ENCODE peak calls at places on chromosomes 5 and 9, in five cellular contexts. One of them, this sample, is unnamed.

GRCh38 chr5:134943547-134943946 is 24.2 kb upstream of the CATSPER3 start:
- DNase-seq in AG04449: no peak
- DNase-seq in activated gamma-delta T cell treated with Interleukin-2 at 50 U/mL for 16 hours: no peak
- DNase-seq in GM23248: no peak
- DNase-seq in neuronal stem cell: no peak
- DNase-seq in this sample: no peak

GRCh38 chr5:53671447-53671846 is 111.0 kb downstream of the NDUFS4 start:
- DNase-seq in AG04449: no peak
- DNase-seq in activated gamma-delta T cell treated with Interleukin-2 at 50 U/mL for 16 hours: no peak
- DNase-seq in GM23248: no peak
- DNase-seq in neuronal stem cell: no peak
- DNase-seq in this sample: no peak

GRCh38 chr5:157748740-157749461 is 5.4 kb downstream of the LSM11 start:
- DNase-seq in AG04449: peak; percentile 66
- DNase-seq in activated gamma-delta T cell treated with Interleukin-2 at 50 U/mL for 16 hours: no peak
- DNase-seq in GM23248: peak; percentile 89
- DNase-seq in neuronal stem cell: no peak
- DNase-seq in this sample: no peak

GRCh38 chr5:74141053-74141452 is 499.5 kb downstream of the ENC1 start:
- DNase-seq in AG04449: peak; percentile 12
- DNase-seq in activated gamma-delta T cell treated with Interleukin-2 at 50 U/mL for 16 hours: no peak
- DNase-seq in GM23248: peak; percentile 66
- DNase-seq in neuronal stem cell: no peak
- DNase-seq in this sample: no peak

GRCh38 chr5:132394681-132395259 is 25.3 kb downstream of the SLC22A5 start:
- DNase-seq in AG04449: no peak
- DNase-seq in activated gamma-delta T cell treated with Interleukin-2 at 50 U/mL for 16 hours: no peak
- DNase-seq in GM23248: no peak
- DNase-seq in neuronal stem cell: no peak
- DNase-seq in this sample: no peak

GRCh38 chr5:170216262-170216864 is 16.4 kb upstream of the C5orf58 start:
- DNase-seq in AG04449: peak; percentile 24
- DNase-seq in activated gamma-delta T cell treated with Interleukin-2 at 50 U/mL for 16 hours: no peak
- DNase-seq in GM23248: peak; percentile 70
- DNase-seq in neuronal stem cell: no peak
- DNase-seq in this sample: no peak

GRCh38 chr5:34626036-34626435 is 30.1 kb upstream of the RAI14 start:
- DNase-seq in AG04449: no peak
- DNase-seq in activated gamma-delta T cell treated with Interleukin-2 at 50 U/mL for 16 hours: no peak
- DNase-seq in GM23248: peak; percentile 82
- DNase-seq in neuronal stem cell: no peak
- DNase-seq in this sample: no peak

GRCh38 chr5:5619546-5619945 is 197.1 kb downstream of the ICE1 start:
- DNase-seq in AG04449: no peak
- DNase-seq in activated gamma-delta T cell treated with Interleukin-2 at 50 U/mL for 16 hours: no peak
- DNase-seq in GM23248: no peak
- DNase-seq in neuronal stem cell: no peak
- DNase-seq in this sample: no peak

GRCh38 chr5:173175523-173175922 is 31.2 kb downstream of the BNIP1 start:
- DNase-seq in AG04449: no peak
- DNase-seq in activated gamma-delta T cell treated with Interleukin-2 at 50 U/mL for 16 hours: no peak
- DNase-seq in GM23248: no peak
- DNase-seq in neuronal stem cell: no peak
- DNase-seq in this sample: no peak

GRCh38 chr5:167920589-167920988 is 370.9 kb upstream of the WWC1 start:
- DNase-seq in AG04449: no peak
- DNase-seq in activated gamma-delta T cell treated with Interleukin-2 at 50 U/mL for 16 hours: no peak
- DNase-seq in GM23248: peak; percentile 59
- DNase-seq in neuronal stem cell: no peak
- DNase-seq in this sample: no peak

GRCh38 chr5:148401604-148402003 is 17.8 kb downstream of the FBXO38 start:
- DNase-seq in AG04449: peak; percentile 2
- DNase-seq in activated gamma-delta T cell treated with Interleukin-2 at 50 U/mL for 16 hours: no peak
- DNase-seq in GM23248: peak; percentile 60
- DNase-seq in neuronal stem cell: no peak
- DNase-seq in this sample: no peak

GRCh38 chr9:134136117-134136996 is 475 bp downstream of the WDR5 start:
- DNase-seq in AG04449: no peak
- DNase-seq in activated gamma-delta T cell treated with Interleukin-2 at 50 U/mL for 16 hours: no peak
- DNase-seq in GM23248: peak; percentile 66
- DNase-seq in neuronal stem cell: peak; percentile 24
- DNase-seq in this sample: peak; percentile 15

GRCh38 chr9:4671737-4672136 is 5.5 kb upstream of the SPATA6L start:
- DNase-seq in AG04449: no peak
- DNase-seq in activated gamma-delta T cell treated with Interleukin-2 at 50 U/mL for 16 hours: no peak
- DNase-seq in GM23248: no peak
- DNase-seq in neuronal stem cell: no peak
- DNase-seq in this sample: no peak

GRCh38 chr5:71836547-71837112 is 117.6 kb downstream of the CARTPT start:
- DNase-seq in AG04449: no peak
- DNase-seq in activated gamma-delta T cell treated with Interleukin-2 at 50 U/mL for 16 hours: no peak
- DNase-seq in GM23248: no peak
- DNase-seq in neuronal stem cell: no peak
- DNase-seq in this sample: no peak

GRCh38 chr5:73617510-73618279 is 8.3 kb upstream of the ARHGEF28 start:
- DNase-seq in AG04449: no peak
- DNase-seq in activated gamma-delta T cell treated with Interleukin-2 at 50 U/mL for 16 hours: no peak
- DNase-seq in GM23248: peak; percentile 52
- DNase-seq in neuronal stem cell: no peak
- DNase-seq in this sample: no peak

GRCh38 chr5:143782588-143783386 is 29.2 kb upstream of the HMHB1 start:
- DNase-seq in AG04449: no peak
- DNase-seq in activated gamma-delta T cell treated with Interleukin-2 at 50 U/mL for 16 hours: no peak
- DNase-seq in GM23248: peak; percentile 8
- DNase-seq in neuronal stem cell: peak; percentile 62
- DNase-seq in this sample: no peak

GRCh38 chr5:137004279-137004678 is 494.8 kb downstream of the SPOCK1 start:
- DNase-seq in AG04449: no peak
- DNase-seq in activated gamma-delta T cell treated with Interleukin-2 at 50 U/mL for 16 hours: no peak
- DNase-seq in GM23248: no peak
- DNase-seq in neuronal stem cell: no peak
- DNase-seq in this sample: no peak

GRCh38 chr5:98816574-98817222 is 43.2 kb downstream of the RGMB start:
- DNase-seq in AG04449: no peak
- DNase-seq in activated gamma-delta T cell treated with Interleukin-2 at 50 U/mL for 16 hours: no peak
- DNase-seq in GM23248: no peak
- DNase-seq in neuronal stem cell: no peak
- DNase-seq in this sample: no peak

GRCh38 chr9:91361294-91362201 is at the start of gene AUH:
- DNase-seq in AG04449: no peak
- DNase-seq in activated gamma-delta T cell treated with Interleukin-2 at 50 U/mL for 16 hours: peak; percentile 80
- DNase-seq in GM23248: peak; percentile 94
- DNase-seq in neuronal stem cell: peak; percentile 75
- DNase-seq in this sample: peak; percentile 87

GRCh38 chr9:129886226-129887174 is 51.2 kb downstream of the USP20 start:
- DNase-seq in AG04449: no peak
- DNase-seq in activated gamma-delta T cell treated with Interleukin-2 at 50 U/mL for 16 hours: peak; percentile 54
- DNase-seq in GM23248: no peak
- DNase-seq in neuronal stem cell: no peak
- DNase-seq in this sample: peak; percentile 69

GRCh38 chr5:134328619-134329018 is 38.4 kb downstream of the CDKL3 start:
- DNase-seq in AG04449: no peak
- DNase-seq in activated gamma-delta T cell treated with Interleukin-2 at 50 U/mL for 16 hours: no peak
- DNase-seq in GM23248: peak; percentile 19
- DNase-seq in neuronal stem cell: no peak
- DNase-seq in this sample: no peak

GRCh38 chr5:173971681-173972080 is 17.3 kb upstream of the C5orf47 start:
- DNase-seq in AG04449: no peak
- DNase-seq in activated gamma-delta T cell treated with Interleukin-2 at 50 U/mL for 16 hours: no peak
- DNase-seq in GM23248: no peak
- DNase-seq in neuronal stem cell: no peak
- DNase-seq in this sample: no peak

GRCh38 chr5:161548472-161549094 is 2.1 kb upstream of the GABRB2 start:
- DNase-seq in AG04449: no peak
- DNase-seq in activated gamma-delta T cell treated with Interleukin-2 at 50 U/mL for 16 hours: no peak
- DNase-seq in GM23248: peak; percentile 3
- DNase-seq in neuronal stem cell: peak; percentile 18
- DNase-seq in this sample: no peak

GRCh38 chr9:72292874-72293607 is 72.0 kb downstream of the ZFAND5 start:
- DNase-seq in AG04449: peak; percentile 93
- DNase-seq in activated gamma-delta T cell treated with Interleukin-2 at 50 U/mL for 16 hours: no peak
- DNase-seq in GM23248: peak; percentile 62
- DNase-seq in neuronal stem cell: no peak
- DNase-seq in this sample: no peak

GRCh38 chr5:90783460-90784333 is 225.1 kb downstream of the ADGRV1 start:
- DNase-seq in AG04449: peak; percentile 16
- DNase-seq in activated gamma-delta T cell treated with Interleukin-2 at 50 U/mL for 16 hours: peak; percentile 70
- DNase-seq in GM23248: peak; percentile 64
- DNase-seq in neuronal stem cell: peak; percentile 73
- DNase-seq in this sample: peak; percentile 61